ENCODE peak calls at places on chromosomes 5 and 9, in four cellular contexts. One of them, this sample, is unnamed.
A peak's percentile ranks its signal among the peaks of the same experiment; 100 is the strongest.

GRCh38 chr5:15932066-15932465 is 247.5 kb downstream of the MARCHF11 start:
- DNase-seq in fibroblast of pulmonary artery: no peak
- DNase-seq in OCI-LY7: no peak
- DNase-seq in AG10803: no peak
- DNase-seq in this sample: no peak

GRCh38 chr5:400282-401215 is 42.4 kb upstream of the EXOC3 start:
- DNase-seq in fibroblast of pulmonary artery: peak; percentile 18
- DNase-seq in AG10803: peak; percentile 99
- DNase-seq in OCI-LY7: no peak
- DNase-seq in this sample: peak; percentile 98

GRCh38 chr9:126614088-126614454 is 343 bp downstream of the LMX1B start:
- DNase-seq in OCI-LY7: no peak
- DNase-seq in fibroblast of pulmonary artery: no peak
- DNase-seq in AG10803: no peak
- DNase-seq in this sample: no peak

GRCh38 chr9:18829858-18830257 is 203.2 kb downstream of the SAXO1 start:
- DNase-seq in OCI-LY7: no peak
- DNase-seq in fibroblast of pulmonary artery: peak; percentile 10
- DNase-seq in AG10803: peak; percentile 51
- DNase-seq in this sample: no peak

GRCh38 chr5:110082194-110082593 is 392.5 kb downstream of the MAN2A1 start:
- DNase-seq in OCI-LY7: no peak
- DNase-seq in AG10803: no peak
- DNase-seq in fibroblast of pulmonary artery: no peak
- DNase-seq in this sample: no peak

GRCh38 chr5:37886207-37886905 is 46.5 kb upstream of the GDNF start:
- DNase-seq in OCI-LY7: no peak
- DNase-seq in AG10803: no peak
- DNase-seq in fibroblast of pulmonary artery: no peak
- DNase-seq in this sample: no peak

GRCh38 chr5:79488058-79488457 is 25.9 kb downstream of the HOMER1 start:
- DNase-seq in OCI-LY7: no peak
- DNase-seq in AG10803: no peak
- DNase-seq in fibroblast of pulmonary artery: no peak
- DNase-seq in this sample: no peak

GRCh38 chr9:35114921-35115341 is 731 bp downstream of the ATOSB start:
- DNase-seq in OCI-LY7: peak; percentile 68
- DNase-seq in fibroblast of pulmonary artery: peak; percentile 29
- DNase-seq in AG10803: peak; percentile 47
- DNase-seq in this sample: no peak

GRCh38 chr5:73318308-73318719 is 130.3 kb downstream of the FOXD1 start:
- DNase-seq in OCI-LY7: no peak
- DNase-seq in fibroblast of pulmonary artery: no peak
- DNase-seq in AG10803: peak; percentile 70
- DNase-seq in this sample: no peak

GRCh38 chr9:133117271-133118178 is 3.5 kb downstream of the RALGDS start:
- DNase-seq in OCI-LY7: no peak
- DNase-seq in AG10803: peak; percentile 82
- DNase-seq in fibroblast of pulmonary artery: no peak
- DNase-seq in this sample: no peak

GRCh38 chr5:80805038-80805437 is 150.3 kb upstream of the DHFR start:
- DNase-seq in AG10803: no peak
- DNase-seq in OCI-LY7: no peak
- DNase-seq in fibroblast of pulmonary artery: no peak
- DNase-seq in this sample: no peak

GRCh38 chr9:93184439-93185221 is 691 bp downstream of the WNK2 start:
- DNase-seq in fibroblast of pulmonary artery: no peak
- DNase-seq in AG10803: no peak
- DNase-seq in OCI-LY7: no peak
- DNase-seq in this sample: no peak

GRCh38 chr5:154042751-154043150 is 4.0 kb downstream of the MFAP3 start:
- DNase-seq in OCI-LY7: no peak
- DNase-seq in fibroblast of pulmonary artery: peak; percentile 69
- DNase-seq in AG10803: peak; percentile 35
- DNase-seq in this sample: no peak

GRCh38 chr5:127725673-127726072 is 22.5 kb downstream of the CCDC192 start:
- DNase-seq in OCI-LY7: no peak
- DNase-seq in fibroblast of pulmonary artery: no peak
- DNase-seq in AG10803: no peak
- DNase-seq in this sample: no peak

GRCh38 chr9:120358877-120359276 is 221.1 kb downstream of the CDK5RAP2 start:
- DNase-seq in fibroblast of pulmonary artery: no peak
- DNase-seq in AG10803: no peak
- DNase-seq in OCI-LY7: no peak
- DNase-seq in this sample: no peak

GRCh38 chr9:123266655-123267421 is 1.5 kb downstream of the STRBP start:
- DNase-seq in AG10803: no peak
- DNase-seq in fibroblast of pulmonary artery: no peak
- DNase-seq in OCI-LY7: no peak
- DNase-seq in this sample: no peak

GRCh38 chr5:127757576-127757975 is 54.4 kb downstream of the CCDC192 start:
- DNase-seq in fibroblast of pulmonary artery: peak; percentile 87
- DNase-seq in OCI-LY7: peak; percentile 10
- DNase-seq in AG10803: peak; percentile 66
- DNase-seq in this sample: peak; percentile 55

GRCh38 chr9:131618071-131618479 is 72.8 kb downstream of the PRRT1B start:
- DNase-seq in OCI-LY7: no peak
- DNase-seq in AG10803: no peak
- DNase-seq in fibroblast of pulmonary artery: peak; percentile 55
- DNase-seq in this sample: no peak

GRCh38 chr9:86637515-86637914 is 283.3 kb upstream of the TUT7 start:
- DNase-seq in AG10803: peak; percentile 38
- DNase-seq in fibroblast of pulmonary artery: peak; percentile 65
- DNase-seq in OCI-LY7: peak; percentile 4
- DNase-seq in this sample: no peak
- TF ChIP-seq CTCF in AG10803: peak; percentile 63
- TF ChIP-seq CTCF in fibroblast of pulmonary artery: peak; percentile 77
- TF ChIP-seq CTCF in OCI-LY7: peak; percentile 79
- TF ChIP-seq CTCF in this sample: peak; percentile 78

DNA sequence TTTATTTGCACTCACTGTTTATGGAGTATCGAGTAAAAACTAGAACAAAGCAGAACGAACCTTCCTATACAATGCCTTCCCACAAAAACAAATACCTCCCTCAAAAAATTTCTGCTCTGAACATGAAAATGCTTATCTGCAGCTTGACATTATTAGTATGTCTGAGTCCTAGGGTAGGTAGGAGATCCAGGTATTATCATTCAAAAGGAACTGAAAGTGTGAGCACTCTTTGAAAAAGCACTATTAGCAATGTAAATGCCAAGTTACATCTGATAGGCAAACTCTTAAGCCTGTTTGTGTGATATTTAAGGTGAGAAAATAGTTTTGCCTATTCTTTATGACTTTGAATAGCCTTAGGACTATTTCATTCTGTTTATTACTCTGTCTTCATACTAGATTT is 47.6 kb downstream of the ZSWIM6 start:
- DNase-seq in AG10803: no peak
- DNase-seq in OCI-LY7: no peak
- DNase-seq in fibroblast of pulmonary artery: no peak
- DNase-seq in this sample: no peak
- H3K4me3 ChIP-seq in AG10803: no peak overlapping the region
- H3K4me3 ChIP-seq in OCI-LY7: no peak overlapping the region
- H3K4me3 ChIP-seq in fibroblast of pulmonary artery: no peak overlapping the region
- H3K4me3 ChIP-seq in this sample: no peak overlapping the region

DNA sequence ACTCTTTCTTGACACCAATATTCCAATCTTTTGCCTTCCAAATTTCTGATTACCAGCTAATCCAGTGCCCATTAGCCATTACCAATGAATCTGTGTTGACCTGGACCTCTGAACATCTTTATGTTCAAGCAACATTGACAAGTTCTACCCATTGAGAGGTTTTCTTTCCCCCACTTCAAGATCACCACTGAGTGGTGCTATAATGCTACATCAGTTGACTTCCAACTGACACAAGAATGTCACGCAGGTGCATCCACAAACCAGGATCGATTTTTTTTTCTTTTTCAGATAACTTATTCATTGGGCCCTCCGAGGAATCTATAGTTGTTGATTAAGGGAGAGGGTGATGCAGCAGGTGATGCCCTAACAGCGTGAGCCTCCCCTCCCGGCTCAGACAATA is 102.6 kb downstream of the SLC1A3 start:
- DNase-seq in AG10803: no peak
- DNase-seq in OCI-LY7: no peak
- DNase-seq in fibroblast of pulmonary artery: no peak
- DNase-seq in this sample: no peak
- TF ChIP-seq CTCF in AG10803: no peak
- TF ChIP-seq CTCF in OCI-LY7: peak; percentile 20
- TF ChIP-seq CTCF in fibroblast of pulmonary artery: no peak
- TF ChIP-seq CTCF in this sample: no peak

GRCh38 chr5:82334085-82334680 is 56.0 kb upstream of the RPS23 start:
- DNase-seq in OCI-LY7: no peak
- DNase-seq in fibroblast of pulmonary artery: no peak
- DNase-seq in AG10803: peak; percentile 75
- DNase-seq in this sample: no peak
- H3K4me3 ChIP-seq in OCI-LY7: no peak overlapping the region
- H3K4me3 ChIP-seq in fibroblast of pulmonary artery: no peak overlapping the region
- H3K4me3 ChIP-seq in AG10803: no peak overlapping the region
- H3K4me3 ChIP-seq in this sample: no peak overlapping the region

GRCh38 chr9:86488794-86489193 is 134.6 kb upstream of the TUT7 start:
- DNase-seq in OCI-LY7: no peak
- DNase-seq in AG10803: no peak
- DNase-seq in fibroblast of pulmonary artery: no peak
- DNase-seq in this sample: no peak
- TF ChIP-seq CTCF in OCI-LY7: no peak
- TF ChIP-seq CTCF in AG10803: no peak
- TF ChIP-seq CTCF in fibroblast of pulmonary artery: no peak
- TF ChIP-seq CTCF in this sample: no peak

GRCh38 chr9:112377684-112378344 is 2.1 kb upstream of the HSDL2 start:
- DNase-seq in OCI-LY7: no peak
- DNase-seq in AG10803: no peak
- DNase-seq in fibroblast of pulmonary artery: no peak
- DNase-seq in this sample: no peak
- H3K4me3 ChIP-seq in OCI-LY7: peak overlapping the region; percentile 90
- H3K4me3 ChIP-seq in AG10803: peak overlapping the region; percentile 93
- H3K4me3 ChIP-seq in fibroblast of pulmonary artery: peak overlapping the region; percentile 89
- H3K4me3 ChIP-seq in this sample: no peak overlapping the region

DNA sequence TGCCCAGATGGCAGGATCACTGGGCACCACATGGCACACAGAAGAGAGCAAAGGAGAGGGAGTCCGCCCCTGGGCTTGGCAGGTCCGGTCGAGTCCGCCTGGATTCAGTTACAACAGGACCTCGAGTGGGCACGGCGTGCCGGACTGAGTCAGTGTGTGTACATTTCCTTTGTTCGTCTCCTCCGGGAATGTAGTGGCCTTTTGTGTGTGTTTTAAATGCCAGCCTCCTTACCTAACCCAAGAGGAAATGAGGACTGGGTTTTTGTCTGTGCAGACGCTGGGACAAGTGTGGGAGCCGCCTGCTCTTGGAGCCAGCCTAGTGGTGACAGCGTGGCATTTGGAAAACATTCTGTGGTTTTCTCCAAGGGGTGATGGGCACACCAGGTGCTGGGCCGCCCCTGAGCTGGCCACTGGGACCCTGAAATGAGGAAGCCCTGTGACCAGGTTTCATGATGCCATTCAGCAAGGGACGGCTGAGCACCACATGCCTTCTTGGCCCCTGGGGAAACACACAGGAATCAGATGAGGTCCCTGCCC is 9.6 kb downstream of the NEK6 start:
- DNase-seq in fibroblast of pulmonary artery: peak; percentile 83
- DNase-seq in OCI-LY7: peak; percentile 53
- DNase-seq in AG10803: peak; percentile 90
- DNase-seq in this sample: no peak
- TF ChIP-seq CTCF in fibroblast of pulmonary artery: no peak
- TF ChIP-seq CTCF in OCI-LY7: no peak
- TF ChIP-seq CTCF in AG10803: no peak
- TF ChIP-seq CTCF in this sample: no peak

GRCh38 chr5:90301248-90301647 is 108.3 kb downstream of the CETN3 start:
- DNase-seq in AG10803: no peak
- DNase-seq in fibroblast of pulmonary artery: no peak
- DNase-seq in OCI-LY7: peak; percentile 37
- DNase-seq in this sample: no peak

GRCh38 chr5:90306613-90307012 is 102.9 kb downstream of the CETN3 start:
- DNase-seq in fibroblast of pulmonary artery: no peak
- DNase-seq in AG10803: no peak
- DNase-seq in OCI-LY7: no peak
- DNase-seq in this sample: no peak

GRCh38 chr5:90307386-90308181 is 102.0 kb downstream of the CETN3 start:
- DNase-seq in fibroblast of pulmonary artery: peak; percentile 25
- DNase-seq in OCI-LY7: no peak
- DNase-seq in AG10803: no peak
- DNase-seq in this sample: no peak

GRCh38 chr5:90308787-90309585 is 100.6 kb downstream of the CETN3 start:
- DNase-seq in OCI-LY7: no peak
- DNase-seq in fibroblast of pulmonary artery: no peak
- DNase-seq in AG10803: no peak
- DNase-seq in this sample: no peak

GRCh38 chr5:90305022-90305720 is 104.4 kb downstream of the CETN3 start:
- DNase-seq in fibroblast of pulmonary artery: no peak
- DNase-seq in AG10803: no peak
- DNase-seq in OCI-LY7: no peak
- DNase-seq in this sample: no peak
- H3K4me3 ChIP-seq in fibroblast of pulmonary artery: no peak overlapping the region
- H3K4me3 ChIP-seq in AG10803: no peak overlapping the region
- H3K4me3 ChIP-seq in OCI-LY7: no peak overlapping the region
- H3K4me3 ChIP-seq in this sample: no peak overlapping the region

DNA sequence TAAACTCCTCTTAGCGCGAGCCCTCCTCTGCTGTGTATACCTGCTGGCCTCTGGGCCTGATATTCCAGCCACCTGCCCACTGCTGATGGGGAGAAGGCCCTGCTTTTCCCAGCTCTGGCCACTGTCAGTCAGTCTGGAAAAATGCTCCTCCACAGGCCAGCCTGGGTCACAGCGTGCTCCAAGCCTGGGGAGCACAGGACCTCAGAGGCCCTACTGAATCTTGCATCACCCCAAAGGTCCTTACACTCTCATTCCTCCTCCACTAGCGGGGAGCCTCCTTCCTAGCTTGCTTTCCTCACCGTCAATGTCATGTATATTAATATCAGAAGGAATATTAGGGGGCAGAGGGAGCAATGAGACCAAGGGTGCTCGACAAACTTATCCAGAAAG is 73.7 kb downstream of the SHB start:
- DNase-seq in fibroblast of pulmonary artery: no peak
- DNase-seq in OCI-LY7: no peak
- DNase-seq in AG10803: no peak
- DNase-seq in this sample: no peak
- TF ChIP-seq CTCF in fibroblast of pulmonary artery: no peak
- TF ChIP-seq CTCF in OCI-LY7: no peak
- TF ChIP-seq CTCF in AG10803: peak; percentile 2
- TF ChIP-seq CTCF in this sample: no peak

GRCh38 chr9:72315510-72316287 is 49.3 kb downstream of the ZFAND5 start:
- DNase-seq in AG10803: peak; percentile 94
- DNase-seq in OCI-LY7: no peak
- DNase-seq in fibroblast of pulmonary artery: peak; percentile 19
- DNase-seq in this sample: peak; percentile 82
- H3K4me3 ChIP-seq in AG10803: peak overlapping the region; percentile 26
- H3K4me3 ChIP-seq in OCI-LY7: no peak overlapping the region
- H3K4me3 ChIP-seq in fibroblast of pulmonary artery: no peak overlapping the region
- H3K4me3 ChIP-seq in this sample: no peak overlapping the region